ENCODE peak calls at places on chromosomes 12 and 14, in seven cellular contexts. O, P, M, J, K, E and I are unnamed samples.

GRCh38 chr12:31928246-31929139 is 30.7 kb upstream of the RESF1 start:
- DNase-seq in P (no peak), O (no peak), J (no peak), M (no peak), E (no peak), K (no peak), I (no peak)

GRCh38 chr12:51533799-51534198 is 57.2 kb upstream of the SCN8A start:
- DNase-seq in K (no peak), E (no peak), O (no peak), J (peak), M (no peak), P (no peak), I (no peak)

GRCh38 chr12:52522346-52523011 is 2.3 kb upstream of the KRT5 start:
- DNase-seq in M (no peak), P (no peak), E (no peak), K (no peak), J (no peak), O (no peak), I (peak)

GRCh38 chr12:11023387-11023786 is 967 bp upstream of the TAS2R19 start:
- DNase-seq in E (no peak), J (no peak), O (no peak), K (no peak), P (no peak), M (no peak), I (no peak)

GRCh38 chr12:47920913-47921312 is 16.1 kb upstream of the VDR start:
- DNase-seq in J (no peak), E (no peak), K (no peak), M (no peak), O (no peak), P (no peak), I (no peak)

GRCh38 chr14:60331201-60332045 is 82.4 kb downstream of the PPM1A start:
- DNase-seq in O (no peak), K (peak), E (peak), P (peak), J (peak), M (no peak), I (peak)

GRCh38 chr12:113702796-113703195 is 231.1 kb upstream of the LHX5 start:
- DNase-seq in E (no peak), K (no peak), P (no peak), O (no peak), J (no peak), M (no peak), I (no peak)

GRCh38 chr14:61443481-61443880 is 122.1 kb downstream of the PRKCH start:
- DNase-seq in P (no peak), J (no peak), M (no peak), E (no peak), K (no peak), O (no peak), I (no peak)

GRCh38 chr14:74413622-74414021 is 12.4 kb downstream of the SYNDIG1L start:
- DNase-seq in O (no peak), P (no peak), M (no peak), J (no peak), K (no peak), E (no peak), I (no peak)

GRCh38 chr12:93059288-93059687 is 130.2 kb upstream of the EEA1 start:
- DNase-seq in P (no peak), K (no peak), O (no peak), E (no peak), M (no peak), J (no peak), I (no peak)

GRCh38 chr12:111692575-111693210 is 6.8 kb downstream of the ACAD10 start:
- DNase-seq in O (no peak), K (no peak), M (no peak), E (no peak), P (no peak), J (no peak), I (no peak)

GRCh38 chr12:43147893-43148292 is 404.1 kb downstream of the ADAMTS20 start:
- DNase-seq in M (no peak), O (no peak), K (no peak), P (no peak), E (no peak), J (no peak), I (no peak)

GRCh38 chr12:131943876-131944275 is 5.9 kb upstream of the EP400 start:
- DNase-seq in J (no peak), K (no peak), M (no peak), O (no peak), E (no peak), P (no peak), I (no peak)

GRCh38 chr14:30193791-30194407 is 266.3 kb upstream of the PRKD1 start:
- DNase-seq in E (no peak), J (no peak), P (no peak), O (peak), M (no peak), K (no peak), I (no peak)